ENCODE peak calls at places on chromosomes 6 and 20, in nine cellular contexts. V is frontal cortex; G is NCI-H2081; F is substantia nigra; N is NCI-H1105; C is Calu3; R is RKO; Y is WTC11; O is activated effector memory CD4-positive, alpha-beta T cell treated with anti-CD3 and anti-CD28 coated beads, Interleukin-2, amount 50 U/mL, for 16 hours. L is an unnamed sample.

GRCh38 chr6:156434049-156434794 is 343.0 kb upstream of the ARID1B start:
- DNase-seq in V (no peak), G (no peak), F (no peak), N (no peak), C (no peak), R (no peak), Y (no peak), O (no peak), L (no peak)

GRCh38 chr20:57309544-57310115 is 20.0 kb upstream of the SPO11 start:
- DNase-seq in V (peak; percentile 32), G (no peak), F (no peak), N (no peak), C (no peak), R (no peak), Y (no peak), O (peak; percentile 30), L (no peak)

GRCh38 chr6:157486632-157487031 is 105.6 kb downstream of the ZDHHC14 start:
- DNase-seq in V (no peak), G (no peak), F (no peak), N (no peak), C (no peak), R (no peak), Y (no peak), O (no peak), L (no peak)

GRCh38 chr6:4323322-4323721 is 187.9 kb upstream of the ECI2 start:
- DNase-seq in V (no peak), G (no peak), F (no peak), N (no peak), C (no peak), R (no peak), Y (no peak), O (no peak), L (no peak)

GRCh38 chr20:63658749-63659187 is 656 bp downstream of the RTEL1 start:
- DNase-seq in V (no peak), G (no peak), F (no peak), N (no peak), C (no peak), R (peak; percentile 67), Y (no peak), O (no peak), L (no peak)

GRCh38 chr20:46681032-46681854 is 8.0 kb downstream of the TP53RK start:
- DNase-seq in V (peak; percentile 60), G (peak; percentile 21), F (peak; percentile 2), N (peak; percentile 62), C (peak; percentile 89), R (peak; percentile 52), Y (peak; percentile 81), O (peak; percentile 86), L (peak; percentile 55)

GRCh38 chr20:37295001-37295400 is 5.5 kb downstream of the MANBAL start:
- DNase-seq in V (no peak), G (no peak), F (no peak), N (no peak), C (peak; percentile 59), R (peak; percentile 99), Y (no peak), O (no peak), L (no peak)

GRCh38 chr6:37131104-37131959 is 38.6 kb upstream of the PIM1 start:
- DNase-seq in V (peak; percentile 38), G (no peak), F (no peak), N (peak; percentile 71), C (peak; percentile 65), R (no peak), Y (no peak), O (no peak), L (no peak)

GRCh38 chr6:14713008-14713452 is 532.8 kb upstream of the JARID2 start:
- DNase-seq in V (peak; percentile 33), G (no peak), F (no peak), N (no peak), C (no peak), R (peak; percentile 56), Y (no peak), O (no peak), L (no peak)